ENCODE peak calls at places on chromosomes 2 and 18, in five cellular contexts. F is HepG2, M is GM12878, I is K562, J is H1. N is an unnamed sample.

GRCh38 chr18:22734103-22734661 is 198.9 kb upstream of the RBBP8 start:
- DNase-seq in F (no peak), M (no peak), I (no peak), J (no peak), N (no peak)

GRCh38 chr18:1488394-1488793 is 583.7 kb downstream of the ADCYAP1 start:
- DNase-seq in F (no peak), M (no peak), I (no peak), J (no peak), N (no peak)

GRCh38 chr2:85873679-85874078 is 15.1 kb downstream of the ST3GAL5 start:
- DNase-seq in F (no peak), M (no peak), I (peak), J (no peak), N (no peak)

GRCh38 chr18:23231340-23232021 is 96.2 kb downstream of the CABLES1 start:
- DNase-seq in F (no peak), M (peak), I (no peak), J (no peak), N (no peak)

GRCh38 chr2:191625016-191625415 is 52.9 kb upstream of the NABP1 start:
- DNase-seq in F (peak), M (no peak), I (no peak), J (no peak), N (no peak)

GRCh38 chr2:119387381-119388129 is 20.8 kb downstream of the DBI start:
- DNase-seq in F (peak), M (peak), I (peak), J (no peak), N (no peak)

GRCh38 chr2:37583867-37584266 is 87.6 kb downstream of the CDC42EP3 start:
- DNase-seq in F (no peak), M (no peak), I (no peak), J (no peak), N (no peak)

GRCh38 chr18:76379226-76380126 is 115.6 kb downstream of the ZNF516 start:
- DNase-seq in F (no peak), M (no peak), I (no peak), J (no peak), N (no peak)

GRCh38 chr2:241925821-241926441 is 56.4 kb downstream of the RTP5 start:
- DNase-seq in F (no peak), M (no peak), I (no peak), J (no peak), N (no peak)

GRCh38 chr18:295756-296155 is 27.9 kb upstream of the THOC1 start:
- DNase-seq in F (no peak), M (no peak), I (no peak), J (no peak), N (no peak)

GRCh38 chr2:140376686-140377085 is 1596.5 kb upstream of the NXPH2 start:
- DNase-seq in F (no peak), M (no peak), I (no peak), J (no peak), N (no peak)

GRCh38 chr2:120464448-120464931 is 118.6 kb downstream of the INHBB start:
- DNase-seq in F (no peak), M (no peak), I (no peak), J (no peak), N (no peak)

GRCh38 chr2:13014783-13015182 is 298.0 kb downstream of the TRIB2 start:
- DNase-seq in F (no peak), M (no peak), I (no peak), J (no peak), N (no peak)

GRCh38 chr2:201668402-201668801 is 25.1 kb upstream of the TMEM237 start:
- DNase-seq in F (no peak), M (no peak), I (no peak), J (no peak), N (no peak)

GRCh38 chr2:195027947-195028346 is 629.1 kb upstream of the SLC39A10 start:
- DNase-seq in F (no peak), M (no peak), I (no peak), J (no peak), N (no peak)

GRCh38 chr2:187274146-187274545 is 173.9 kb downstream of the CALCRL start:
- DNase-seq in F (no peak), M (no peak), I (no peak), J (no peak), N (no peak)

GRCh38 chr2:30225131-30225762 is 6.1 kb upstream of the LBH start:
- DNase-seq in F (no peak), M (no peak), I (no peak), J (no peak), N (no peak)

GRCh38 chr2:162938387-162938786 is 99.8 kb upstream of the KCNH7 start:
- DNase-seq in F (no peak), M (no peak), I (no peak), J (peak), N (no peak)

GRCh38 chr2:55123851-55124269 is 73.6 kb upstream of the RTN4 start:
- DNase-seq in F (no peak), M (no peak), I (no peak), J (no peak), N (no peak)

GRCh38 chr2:226414313-226414712 is 385.3 kb downstream of the IRS1 start:
- DNase-seq in F (no peak), M (no peak), I (no peak), J (no peak), N (no peak)

GRCh38 chr2:99066602-99067001 is 74.9 kb upstream of the C2orf15 start:
- DNase-seq in F (peak), M (peak), I (peak), J (no peak), N (peak)

GRCh38 chr2:156778916-156779315 is 342.7 kb downstream of the GPD2 start:
- DNase-seq in F (no peak), M (no peak), I (no peak), J (no peak), N (no peak)

GRCh38 chr2:161975062-161975812 is 98.8 kb downstream of the DPP4 start:
- DNase-seq in F (no peak), M (no peak), I (no peak), J (no peak), N (no peak)

GRCh38 chr2:24421668-24422067 is 61.3 kb upstream of the ITSN2 start:
- DNase-seq in F (peak), M (no peak), I (peak), J (peak), N (peak)

GRCh38 chr18:79814373-79814772 is 16.6 kb downstream of the KCNG2 start:
- DNase-seq in F (no peak), M (no peak), I (no peak), J (no peak), N (no peak)

GRCh38 chr2:2107140-2107539 is 223.9 kb downstream of the MYT1L start:
- DNase-seq in F (no peak), M (no peak), I (no peak), J (no peak), N (no peak)

GRCh38 chr2:98869272-98869641 is 66.8 kb downstream of the CRACDL start:
- DNase-seq in F (peak), M (no peak), I (no peak), J (no peak), N (no peak)

GRCh38 chr2:136422512-136422911 is 304.6 kb upstream of the CXCR4 start:
- DNase-seq in F (no peak), M (no peak), I (no peak), J (no peak), N (no peak)

GRCh38 chr2:75494137-75494769 is 66.5 kb downstream of the EVA1A start:
- DNase-seq in F (no peak), M (no peak), I (no peak), J (no peak), N (no peak)

DNA sequence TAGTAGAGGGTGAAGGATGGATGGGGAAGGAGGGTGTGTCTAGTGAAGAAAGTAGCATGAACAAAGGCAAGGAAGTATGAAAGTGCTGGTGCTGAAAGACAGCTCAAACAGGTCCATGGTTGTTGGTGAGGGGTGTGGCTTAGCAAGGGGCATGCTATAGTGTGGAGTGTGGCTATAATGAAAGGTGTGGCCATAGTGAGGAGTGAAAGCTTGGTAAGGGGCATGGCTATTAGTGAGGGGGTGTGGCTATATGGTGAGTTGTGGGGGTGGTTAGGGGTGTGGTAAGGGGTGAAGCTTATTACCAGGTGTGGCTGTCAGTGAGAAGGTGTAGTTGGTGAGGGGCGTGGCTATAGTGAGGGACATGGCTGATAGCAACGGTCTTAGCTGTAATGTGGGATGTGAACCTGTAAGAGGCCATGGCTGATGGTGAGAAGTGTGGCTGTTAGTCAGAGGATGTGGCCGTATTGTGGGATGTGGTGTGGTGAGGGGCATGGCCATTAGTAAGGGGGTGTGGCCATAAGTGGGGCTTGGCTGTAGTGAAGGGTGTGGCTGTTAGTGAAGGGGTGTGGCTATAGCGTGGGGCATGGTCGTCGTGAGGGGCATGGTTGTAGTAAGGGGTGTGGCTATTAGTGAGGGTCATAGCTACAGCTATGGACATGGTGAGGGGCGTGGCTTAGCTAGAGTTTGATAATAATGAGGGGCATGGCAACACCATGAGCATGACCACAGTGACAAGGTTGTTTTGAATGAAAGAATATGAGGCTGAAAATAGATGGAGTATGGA is 549.6 kb downstream of the FBXO15 start:
- DNase-seq in F (no peak), M (no peak), I (no peak), J (no peak), N (no peak)
- TF ChIP-seq ATF3 in F (no peak), M (no peak), I (no peak), J (no peak), N (no peak)

DNA sequence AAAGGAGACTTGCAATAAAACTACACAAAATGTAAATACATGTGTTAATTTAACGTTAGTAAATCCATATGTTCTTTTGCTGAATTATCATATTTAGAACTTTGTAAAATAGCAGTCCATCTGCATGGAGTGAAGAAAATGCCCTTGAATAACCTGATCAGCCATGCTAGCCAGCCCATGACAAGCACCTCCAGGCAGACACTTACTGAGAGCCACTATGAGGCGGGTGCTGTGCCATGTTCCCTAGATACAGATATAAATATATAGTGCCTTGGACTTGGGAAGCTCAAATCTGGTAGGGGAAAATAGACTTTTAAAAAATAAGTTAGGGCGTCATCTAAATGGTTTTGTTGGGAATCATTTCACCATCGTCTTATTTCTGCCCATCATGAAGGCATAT is 437.4 kb upstream of the LYPD1 start:
- DNase-seq in F (no peak), M (no peak), I (no peak), J (no peak), N (no peak)
- H3K4me3 ChIP-seq in F (no peak), M (no peak), I (no peak), J (no peak), N (no peak)

GRCh38 chr2:27690052-27690451 is 26.4 kb downstream of the SLC4A1AP start:
- DNase-seq in F (no peak), M (no peak), I (no peak), J (no peak), N (no peak)
- TF ChIP-seq ATF3 in F (no peak), M (no peak), I (no peak), J (no peak), N (no peak)

DNA sequence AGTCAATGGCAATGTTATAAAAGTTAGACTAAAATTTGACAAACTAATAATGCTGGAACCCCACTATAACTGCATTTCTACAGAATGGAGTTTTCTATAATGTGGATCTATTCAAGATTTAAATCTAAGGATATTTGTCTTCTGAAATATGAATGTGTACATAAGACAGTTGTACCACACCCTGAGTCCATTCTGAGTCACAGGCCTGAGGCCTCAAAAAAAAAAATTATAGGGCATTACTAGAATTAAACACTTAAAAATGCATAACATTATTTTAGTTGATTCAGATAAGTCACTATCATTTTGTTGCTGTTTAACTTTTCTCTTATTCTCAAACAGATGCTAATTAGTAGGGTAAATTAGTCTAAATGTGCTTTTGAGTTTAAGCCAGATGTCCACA is 42.2 kb upstream of the COL5A2 start:
- DNase-seq in F (no peak), M (no peak), I (no peak), J (no peak), N (no peak)
- H3K4me3 ChIP-seq in F (no peak), M (no peak), I (no peak), J (no peak), N (no peak)

DNA sequence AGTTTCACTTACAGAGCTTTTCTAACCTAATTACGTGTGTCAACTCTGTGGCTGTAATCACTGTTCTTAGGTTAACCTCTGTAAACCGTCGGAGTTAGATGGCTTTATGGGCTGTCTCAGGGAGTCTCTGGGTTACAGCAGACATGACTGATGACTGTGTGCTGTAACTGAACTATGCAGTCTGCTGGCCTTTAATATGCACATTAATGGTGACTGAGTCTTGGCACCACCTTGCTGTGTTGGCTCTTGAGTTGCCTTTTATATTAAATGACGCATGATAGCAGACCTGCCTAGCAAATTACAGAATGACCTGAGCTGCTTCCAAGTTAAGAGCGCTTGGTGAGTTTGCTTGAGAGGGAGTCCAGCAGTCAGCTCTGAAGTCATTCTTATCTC is 90.1 kb downstream of the ACKR3 start:
- DNase-seq in F (no peak), M (no peak), I (no peak), J (no peak), N (no peak)
- TF ChIP-seq ATF3 in F (no peak), M (no peak), I (no peak), J (no peak), N (no peak)

GRCh38 chr2:101256316-101256715 is 3.6 kb downstream of the CNOT11 start:
- DNase-seq in F (no peak), M (no peak), I (no peak), J (no peak), N (no peak)
- H3K4me3 ChIP-seq in F (no peak), M (no peak), I (no peak), J (no peak), N (no peak)